ENCODE peak calls at places on chromosomes 13 and 19, in six cellular contexts. One of them, this sample, is unnamed.

GRCh38 chr13:36918246-36919060 is 1.6 kb downstream of the SMAD9 start:
- DNase-seq in transverse colon: no peak
- DNase-seq in SK-N-SH: peak
- DNase-seq in GM23338: peak
- DNase-seq in upper lobe of left lung: no peak
- DNase-seq in H1: no peak
- DNase-seq in this sample: no peak

GRCh38 chr13:90032841-90033493 is 1314.5 kb upstream of the MIR17HG start:
- DNase-seq in H1: no peak
- DNase-seq in SK-N-SH: no peak
- DNase-seq in GM23338: peak
- DNase-seq in transverse colon: no peak
- DNase-seq in upper lobe of left lung: peak
- DNase-seq in this sample: no peak

GRCh38 chr13:44311011-44311481 is 62.6 kb upstream of the SERP2 start:
- DNase-seq in H1: no peak
- DNase-seq in transverse colon: no peak
- DNase-seq in SK-N-SH: no peak
- DNase-seq in GM23338: no peak
- DNase-seq in upper lobe of left lung: no peak
- DNase-seq in this sample: peak

GRCh38 chr19:4717191-4717965 is 6.3 kb downstream of the DPP9 start:
- DNase-seq in upper lobe of left lung: no peak
- DNase-seq in H1: no peak
- DNase-seq in transverse colon: no peak
- DNase-seq in SK-N-SH: peak
- DNase-seq in GM23338: no peak
- DNase-seq in this sample: no peak

GRCh38 chr13:63551731-63552130 is 2136.1 kb upstream of the PCDH20 start:
- DNase-seq in upper lobe of left lung: no peak
- DNase-seq in SK-N-SH: no peak
- DNase-seq in H1: no peak
- DNase-seq in GM23338: no peak
- DNase-seq in transverse colon: no peak
- DNase-seq in this sample: no peak

GRCh38 chr19:2186071-2186846 is 22.5 kb downstream of the DOT1L start:
- DNase-seq in upper lobe of left lung: peak
- DNase-seq in transverse colon: peak
- DNase-seq in GM23338: no peak
- DNase-seq in SK-N-SH: no peak
- DNase-seq in H1: no peak
- DNase-seq in this sample: peak

GRCh38 chr19:2803486-2804155 is 16.0 kb upstream of the ZNF554 start:
- DNase-seq in transverse colon: no peak
- DNase-seq in H1: no peak
- DNase-seq in SK-N-SH: peak
- DNase-seq in upper lobe of left lung: no peak
- DNase-seq in GM23338: no peak
- DNase-seq in this sample: no peak

GRCh38 chr13:28659611-28659970 is 661 bp downstream of the POMP start:
- DNase-seq in SK-N-SH: no peak
- DNase-seq in H1: no peak
- DNase-seq in upper lobe of left lung: no peak
- DNase-seq in GM23338: no peak
- DNase-seq in transverse colon: no peak
- DNase-seq in this sample: no peak

GRCh38 chr19:53506728-53507127 is 31.2 kb upstream of the ZNF331 start:
- DNase-seq in GM23338: no peak
- DNase-seq in transverse colon: no peak
- DNase-seq in SK-N-SH: no peak
- DNase-seq in H1: no peak
- DNase-seq in upper lobe of left lung: no peak
- DNase-seq in this sample: no peak

GRCh38 chr13:91017031-91017668 is 330.3 kb upstream of the MIR17HG start:
- DNase-seq in transverse colon: no peak
- DNase-seq in H1: peak
- DNase-seq in SK-N-SH: peak
- DNase-seq in GM23338: peak
- DNase-seq in upper lobe of left lung: no peak
- DNase-seq in this sample: no peak

GRCh38 chr13:49410477-49410876 is 33.4 kb downstream of the CAB39L start:
- DNase-seq in upper lobe of left lung: no peak
- DNase-seq in H1: no peak
- DNase-seq in SK-N-SH: no peak
- DNase-seq in GM23338: no peak
- DNase-seq in transverse colon: no peak
- DNase-seq in this sample: no peak

GRCh38 chr13:49410006-49410405 is 33.9 kb downstream of the CAB39L start:
- DNase-seq in H1: no peak
- DNase-seq in SK-N-SH: no peak
- DNase-seq in upper lobe of left lung: no peak
- DNase-seq in transverse colon: no peak
- DNase-seq in GM23338: no peak
- DNase-seq in this sample: no peak

GRCh38 chr13:49409008-49409407 is 34.9 kb downstream of the CAB39L start:
- DNase-seq in transverse colon: no peak
- DNase-seq in H1: no peak
- DNase-seq in GM23338: no peak
- DNase-seq in upper lobe of left lung: no peak
- DNase-seq in SK-N-SH: no peak
- DNase-seq in this sample: no peak

GRCh38 chr13:49404621-49405020 is 39.2 kb downstream of the CAB39L start:
- DNase-seq in H1: no peak
- DNase-seq in GM23338: no peak
- DNase-seq in SK-N-SH: no peak
- DNase-seq in transverse colon: no peak
- DNase-seq in upper lobe of left lung: no peak
- DNase-seq in this sample: no peak

DNA sequence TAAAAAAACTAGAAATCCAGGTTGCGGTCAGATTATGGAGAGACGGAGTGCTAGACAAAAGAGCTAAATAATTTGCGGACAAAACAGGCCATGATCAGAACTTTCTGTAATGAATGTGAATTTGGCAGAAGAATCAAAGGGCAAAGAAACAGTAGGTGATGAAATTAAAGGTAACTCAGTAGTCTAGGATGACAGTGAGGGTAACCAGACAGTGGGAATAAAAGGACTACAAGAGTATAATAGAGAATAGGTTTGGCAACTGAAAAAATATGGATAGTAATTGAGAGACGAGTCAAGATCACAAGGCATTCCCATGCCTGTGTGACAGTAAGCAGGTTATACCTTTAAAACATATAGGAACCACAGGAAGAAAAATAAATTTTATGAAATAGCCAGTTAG is 35.9 kb downstream of the CAB39L start:
- DNase-seq in transverse colon: no peak
- DNase-seq in H1: no peak
- DNase-seq in SK-N-SH: no peak
- DNase-seq in GM23338: no peak
- DNase-seq in upper lobe of left lung: no peak
- DNase-seq in this sample: no peak
- TF ChIP-seq POLR2AphosphoS5 in transverse colon: peak
- TF ChIP-seq POLR2AphosphoS5 in H1: no peak
- TF ChIP-seq POLR2AphosphoS5 in SK-N-SH: no peak
- TF ChIP-seq POLR2AphosphoS5 in GM23338: no peak
- TF ChIP-seq POLR2AphosphoS5 in upper lobe of left lung: no peak
- TF ChIP-seq POLR2AphosphoS5 in this sample: no peak

DNA sequence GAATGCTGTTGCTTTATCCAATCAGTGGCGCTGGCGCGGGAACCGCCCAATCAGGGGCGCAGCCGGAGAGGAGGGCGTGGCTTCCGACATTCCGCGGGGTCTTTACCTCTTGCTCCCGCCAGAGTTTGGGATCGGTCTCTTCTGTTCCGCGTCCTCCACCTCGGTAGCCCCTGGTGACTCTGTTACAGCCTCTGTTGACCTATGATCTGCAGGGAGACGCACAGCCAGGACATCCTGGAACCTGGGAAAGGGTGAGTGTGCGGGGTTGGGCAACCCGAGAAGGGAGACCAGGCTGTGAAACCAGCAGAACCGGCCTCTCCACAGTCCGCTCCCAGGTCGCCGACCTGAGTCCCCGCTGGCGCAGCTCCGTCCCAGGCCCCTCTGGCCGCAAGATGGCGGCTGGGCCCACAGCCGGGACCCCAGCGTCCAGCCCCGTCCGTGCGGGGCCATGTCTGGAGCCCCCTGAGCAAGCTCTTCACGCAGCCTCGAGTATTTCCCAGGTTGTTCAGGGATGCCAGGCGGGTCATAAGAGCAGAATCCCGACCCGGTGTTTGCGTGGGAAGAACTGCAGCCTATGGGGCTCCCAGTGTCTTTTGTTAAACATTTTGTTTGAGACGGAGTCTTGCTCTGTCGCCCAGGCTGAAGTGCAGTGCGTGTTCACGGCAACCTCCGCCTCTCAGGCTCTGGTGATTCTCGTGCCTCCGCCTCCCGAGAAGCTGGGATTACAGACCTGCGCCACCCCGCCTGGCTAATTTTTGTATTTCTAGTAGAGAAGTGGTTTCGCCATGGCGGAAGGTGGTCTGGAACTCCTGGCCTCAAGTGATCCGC is 4.4 kb upstream of the ZNF681 start:
- DNase-seq in GM23338: peak
- DNase-seq in transverse colon: peak
- DNase-seq in H1: peak
- DNase-seq in SK-N-SH: peak
- DNase-seq in upper lobe of left lung: peak
- DNase-seq in this sample: peak
- H3K4me3 ChIP-seq in GM23338: peak
- H3K4me3 ChIP-seq in transverse colon: peak
- H3K4me3 ChIP-seq in H1: peak
- H3K4me3 ChIP-seq in SK-N-SH: peak
- H3K4me3 ChIP-seq in upper lobe of left lung: peak
- H3K4me3 ChIP-seq in this sample: peak

DNA sequence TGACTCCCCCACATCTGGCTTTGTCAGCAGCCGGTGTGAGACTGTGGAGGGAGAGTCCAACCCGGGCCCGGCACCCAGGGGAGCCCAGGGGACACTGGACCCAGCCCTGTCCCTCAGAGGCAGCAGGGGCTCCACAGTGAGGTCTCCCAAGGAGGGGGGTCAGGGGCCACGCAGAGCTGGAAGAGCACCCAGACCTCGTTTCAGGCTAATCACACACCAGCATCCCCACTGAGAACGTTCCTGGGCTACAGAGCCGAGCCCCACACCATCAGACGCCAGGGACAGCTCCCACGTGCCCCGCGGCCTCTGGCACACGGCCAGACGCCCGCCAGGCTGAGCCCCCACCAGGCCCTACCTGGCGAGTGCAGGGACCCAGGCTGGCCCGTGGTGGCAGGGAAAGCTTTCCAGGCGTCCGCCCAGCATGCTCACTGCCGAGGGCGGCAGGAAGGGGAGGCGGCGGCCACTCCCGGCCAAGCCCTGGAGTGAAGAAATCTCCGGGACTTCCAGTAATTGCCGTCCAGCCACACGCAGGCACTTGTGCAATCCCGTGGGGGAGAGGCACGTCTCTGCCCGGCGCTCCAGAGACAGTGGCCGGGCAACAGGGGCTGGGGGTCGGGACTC is 19.2 kb downstream of the SBNO2 start:
- DNase-seq in H1: no peak
- DNase-seq in SK-N-SH: peak
- DNase-seq in GM23338: no peak
- DNase-seq in upper lobe of left lung: peak
- DNase-seq in transverse colon: peak
- DNase-seq in this sample: peak
- TF ChIP-seq POLR2AphosphoS5 in H1: no peak
- TF ChIP-seq POLR2AphosphoS5 in SK-N-SH: no peak
- TF ChIP-seq POLR2AphosphoS5 in GM23338: no peak
- TF ChIP-seq POLR2AphosphoS5 in upper lobe of left lung: peak
- TF ChIP-seq POLR2AphosphoS5 in transverse colon: peak
- TF ChIP-seq POLR2AphosphoS5 in this sample: peak

GRCh38 chr19:17281391-17282304 is at the start of gene ANKLE1:
- DNase-seq in H1: no peak
- DNase-seq in transverse colon: peak
- DNase-seq in GM23338: peak
- DNase-seq in SK-N-SH: peak
- DNase-seq in upper lobe of left lung: peak
- DNase-seq in this sample: no peak
- H3K4me3 ChIP-seq in H1: peak
- H3K4me3 ChIP-seq in transverse colon: peak
- H3K4me3 ChIP-seq in GM23338: peak
- H3K4me3 ChIP-seq in SK-N-SH: peak
- H3K4me3 ChIP-seq in upper lobe of left lung: peak
- H3K4me3 ChIP-seq in this sample: peak

This sample was measured in breast epithelium.